ENCODE peak calls at places on chromosomes 7 and 10, in five cellular contexts. One of them, this sample, is unnamed.

GRCh38 chr7:116630932-116631449 is 41.0 kb upstream of the MET start:
- DNase-seq in K562: no peak
- DNase-seq in HepG2: peak; percentile 60
- DNase-seq in GM12878: no peak
- DNase-seq in H1: no peak
- DNase-seq in this sample: peak; percentile 96

GRCh38 chr7:85415743-85416142 is 228.9 kb upstream of the SEMA3D start:
- DNase-seq in HepG2: peak; percentile 75
- DNase-seq in K562: no peak
- DNase-seq in H1: no peak
- DNase-seq in GM12878: no peak
- DNase-seq in this sample: no peak

GRCh38 chr10:21927601-21928000 is 75.9 kb downstream of the DNAJC1 start:
- DNase-seq in HepG2: no peak
- DNase-seq in H1: no peak
- DNase-seq in GM12878: no peak
- DNase-seq in K562: no peak
- DNase-seq in this sample: no peak

GRCh38 chr10:29784175-29784773 is 149.5 kb upstream of the SVIL start:
- DNase-seq in H1: no peak
- DNase-seq in K562: no peak
- DNase-seq in HepG2: peak; percentile 29
- DNase-seq in GM12878: no peak
- DNase-seq in this sample: peak; percentile 73

GRCh38 chr10:124035928-124036558 is 57.4 kb downstream of the CHST15 start:
- DNase-seq in K562: peak; percentile 12
- DNase-seq in GM12878: peak; percentile 82
- DNase-seq in H1: no peak
- DNase-seq in HepG2: peak; percentile 96
- DNase-seq in this sample: no peak

GRCh38 chr10:32983333-32983909 is 25.4 kb upstream of the ITGB1 start:
- DNase-seq in HepG2: peak; percentile 77
- DNase-seq in K562: no peak
- DNase-seq in H1: no peak
- DNase-seq in GM12878: no peak
- DNase-seq in this sample: peak; percentile 84

GRCh38 chr7:19621740-19622139 is 87.1 kb downstream of the POLR1F start:
- DNase-seq in H1: no peak
- DNase-seq in K562: no peak
- DNase-seq in GM12878: no peak
- DNase-seq in HepG2: no peak
- DNase-seq in this sample: peak; percentile 24

GRCh38 chr7:72217151-72217550 is 195.0 kb downstream of the CALN1 start:
- DNase-seq in HepG2: no peak
- DNase-seq in H1: no peak
- DNase-seq in K562: no peak
- DNase-seq in GM12878: no peak
- DNase-seq in this sample: no peak

GRCh38 chr10:89163265-89163995 is 43.7 kb downstream of the CH25H start:
- DNase-seq in H1: no peak
- DNase-seq in K562: no peak
- DNase-seq in HepG2: no peak
- DNase-seq in GM12878: peak; percentile 76
- DNase-seq in this sample: no peak

GRCh38 chr10:4721994-4722753 is 103.8 kb upstream of the AKR1E2 start:
- DNase-seq in H1: no peak
- DNase-seq in K562: no peak
- DNase-seq in HepG2: no peak
- DNase-seq in GM12878: no peak
- DNase-seq in this sample: no peak

GRCh38 chr10:84820596-84820995 is 492.2 kb downstream of the CCSER2 start:
- DNase-seq in HepG2: no peak
- DNase-seq in H1: no peak
- DNase-seq in GM12878: no peak
- DNase-seq in K562: no peak
- DNase-seq in this sample: no peak
- TF ChIP-seq RAD21 in HepG2: no peak
- TF ChIP-seq RAD21 in H1: no peak
- TF ChIP-seq RAD21 in GM12878: no peak
- TF ChIP-seq RAD21 in K562: no peak
- TF ChIP-seq RAD21 in this sample: no peak

GRCh38 chr10:63711361-63711760 is 190.2 kb downstream of the REEP3 start:
- DNase-seq in HepG2: no peak
- DNase-seq in H1: no peak
- DNase-seq in K562: no peak
- DNase-seq in GM12878: no peak
- DNase-seq in this sample: no peak
- TF ChIP-seq ATF3 in HepG2: no peak
- TF ChIP-seq ATF3 in H1: no peak
- TF ChIP-seq ATF3 in K562: no peak
- TF ChIP-seq ATF3 in GM12878: no peak
- TF ChIP-seq ATF3 in this sample: no peak

DNA sequence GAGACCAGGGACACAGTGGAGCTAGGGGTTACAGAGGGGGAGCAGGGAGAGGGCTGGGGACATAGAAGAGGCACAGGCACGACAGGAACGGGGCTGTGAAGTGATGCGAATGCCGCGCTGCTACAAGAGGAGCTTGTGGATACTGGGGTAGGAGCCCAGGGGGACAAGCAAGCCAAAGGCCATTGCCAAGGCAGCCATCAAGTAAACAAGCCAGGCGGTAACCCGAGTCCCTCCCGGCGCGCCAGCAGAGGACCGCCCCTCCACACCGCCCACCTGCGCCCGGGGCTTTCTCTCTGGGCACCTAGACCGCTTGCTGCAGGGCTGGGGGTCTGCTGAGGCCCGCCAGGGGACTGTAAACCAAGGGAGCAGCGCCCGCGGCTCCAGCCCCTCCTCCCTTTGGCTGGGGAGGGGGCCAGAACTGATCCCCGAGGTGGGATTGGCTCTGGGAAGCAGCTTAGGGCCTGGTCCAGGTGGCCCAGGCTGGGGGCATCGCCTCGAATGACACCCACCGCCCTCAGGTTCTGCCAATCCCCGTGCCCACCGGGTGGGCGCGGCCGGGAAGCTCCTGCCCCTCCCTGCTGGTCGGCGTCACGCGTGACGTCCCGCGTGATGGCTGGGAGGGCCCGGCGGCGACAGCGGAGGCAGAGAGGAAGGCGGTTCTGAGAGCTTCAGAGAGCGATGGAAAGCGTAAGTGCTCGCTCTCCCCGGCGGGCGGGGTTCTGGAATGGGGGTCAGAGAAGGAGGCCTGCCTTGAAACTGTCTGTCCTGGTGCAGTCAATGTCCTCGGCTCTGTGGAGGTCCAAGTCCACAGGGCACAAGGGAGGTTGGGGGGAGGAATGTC is 982 bp downstream of the SFXN3 start:
- DNase-seq in H1: peak; percentile 83
- DNase-seq in K562: no peak
- DNase-seq in GM12878: no peak
- DNase-seq in HepG2: peak; percentile 49
- DNase-seq in this sample: no peak
- TF ChIP-seq POLR2A in H1: no peak
- TF ChIP-seq POLR2A in K562: no peak
- TF ChIP-seq POLR2A in GM12878: no peak
- TF ChIP-seq POLR2A in HepG2: no peak
- TF ChIP-seq POLR2A in this sample: peak; percentile 40

DNA sequence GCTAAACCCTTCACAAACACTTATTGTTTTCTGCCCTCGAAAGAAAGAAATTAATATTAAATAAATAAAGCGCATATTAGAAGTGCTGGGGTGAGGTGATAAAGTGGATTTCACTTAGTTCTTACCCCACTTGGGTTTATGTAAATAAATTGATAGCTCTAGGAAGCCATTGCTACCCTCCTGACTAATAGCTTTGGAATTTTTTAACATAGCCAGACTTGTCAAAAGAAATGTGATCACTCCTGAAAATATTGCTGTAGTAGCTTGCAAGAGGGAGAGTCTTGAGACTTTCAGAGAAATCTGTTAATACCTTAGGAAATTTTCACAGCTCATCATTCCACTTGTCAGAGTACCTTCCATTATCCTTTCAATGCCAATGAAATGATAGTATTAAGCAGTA is 7.6 kb downstream of the ARL5B start:
- DNase-seq in K562: no peak
- DNase-seq in HepG2: peak; percentile 36
- DNase-seq in GM12878: no peak
- DNase-seq in H1: no peak
- DNase-seq in this sample: no peak
- TF ChIP-seq RAD21 in K562: no peak
- TF ChIP-seq RAD21 in HepG2: no peak
- TF ChIP-seq RAD21 in GM12878: no peak
- TF ChIP-seq RAD21 in H1: no peak
- TF ChIP-seq RAD21 in this sample: no peak

GRCh38 chr7:156178857-156179256 is 366.6 kb upstream of the SHH start:
- DNase-seq in H1: no peak
- DNase-seq in GM12878: no peak
- DNase-seq in HepG2: no peak
- DNase-seq in K562: no peak
- DNase-seq in this sample: no peak

GRCh38 chr7:156185076-156185475 is 372.8 kb upstream of the SHH start:
- DNase-seq in H1: no peak
- DNase-seq in K562: no peak
- DNase-seq in HepG2: no peak
- DNase-seq in GM12878: no peak
- DNase-seq in this sample: no peak

GRCh38 chr7:156179872-156180390 is 367.7 kb upstream of the SHH start:
- DNase-seq in H1: no peak
- DNase-seq in K562: no peak
- DNase-seq in GM12878: no peak
- DNase-seq in HepG2: no peak
- DNase-seq in this sample: no peak

GRCh38 chr7:156180451-156181229 is 368.4 kb upstream of the SHH start:
- DNase-seq in HepG2: no peak
- DNase-seq in K562: no peak
- DNase-seq in GM12878: no peak
- DNase-seq in H1: no peak
- DNase-seq in this sample: no peak

DNA sequence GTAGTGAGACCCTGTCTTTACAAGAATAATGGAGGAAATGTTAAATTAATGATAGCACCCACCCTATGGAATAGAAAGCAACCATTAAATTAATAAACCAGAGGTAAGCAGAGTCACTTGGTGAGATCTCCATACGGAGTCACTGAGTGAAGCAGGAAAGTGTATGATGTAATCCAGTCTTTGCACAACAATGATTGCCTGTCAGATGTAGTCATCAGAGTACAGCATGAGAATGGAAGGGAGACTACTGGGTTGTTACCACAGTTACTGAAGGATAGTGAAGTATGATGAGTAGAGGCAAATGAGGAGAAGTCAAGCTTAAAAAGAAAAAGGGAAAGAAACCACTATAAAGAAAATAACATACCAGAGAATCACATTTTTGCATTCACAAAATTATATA is 371.9 kb upstream of the SHH start:
- DNase-seq in HepG2: no peak
- DNase-seq in H1: no peak
- DNase-seq in K562: no peak
- DNase-seq in GM12878: no peak
- DNase-seq in this sample: no peak
- TF ChIP-seq ATF3 in HepG2: no peak
- TF ChIP-seq ATF3 in H1: no peak
- TF ChIP-seq ATF3 in K562: peak; percentile 58
- TF ChIP-seq ATF3 in GM12878: no peak
- TF ChIP-seq ATF3 in this sample: no peak